ENCODE peak calls at places on chromosomes 11 and 22, in four cellular contexts. M is neuronal stem cell, K is heart right ventricle, N is fibroblast of lung. F is an unnamed sample.
A peak's percentile ranks its signal among the peaks of the same experiment; 100 is the strongest.

GRCh38 chr11:86021390-86021789 is 47.5 kb downstream of the PICALM start:
- DNase-seq in M (no peak), K (no peak), N (no peak), F (no peak)

GRCh38 chr11:35253237-35253636 is 114.3 kb downstream of the CD44 start:
- DNase-seq in M (no peak), K (no peak), N (no peak), F (no peak)

GRCh38 chr11:122205036-122205435 is 89.0 kb upstream of the BLID start:
- DNase-seq in M (no peak), K (no peak), N (no peak), F (no peak)

GRCh38 chr11:35516361-35516760 is 9.1 kb downstream of the PAMR1 start:
- DNase-seq in M (no peak), K (no peak), N (no peak), F (no peak)

GRCh38 chr11:15810581-15810980 is 545.8 kb downstream of the SOX6 start:
- DNase-seq in M (no peak), K (no peak), N (no peak), F (no peak)

GRCh38 chr11:10021563-10021962 is 272.5 kb downstream of the SBF2 start:
- DNase-seq in M (no peak), K (no peak), N (no peak), F (no peak)

GRCh38 chr11:118057424-118058145 is 19.3 kb upstream of the TMPRSS4 start:
- DNase-seq in M (no peak), K (no peak), N (no peak), F (no peak)

GRCh38 chr11:107591098-107591445 is at the start of gene ELMOD1:
- DNase-seq in M (peak; percentile 61), K (peak; percentile 57), N (peak; percentile 22), F (no peak)

GRCh38 chr22:49869091-49869830 is 15.6 kb downstream of the ZBED4 start:
- DNase-seq in M (no peak), K (no peak), N (no peak), F (no peak)

GRCh38 chr11:4891996-4892640 is 10.4 kb downstream of the OR51T1 start:
- DNase-seq in M (no peak), K (no peak), N (peak; percentile 86), F (no peak)

GRCh38 chr11:15672822-15673221 is 558.1 kb downstream of the INSC start:
- DNase-seq in M (no peak), K (no peak), N (no peak), F (no peak)

GRCh38 chr11:22774716-22775115 is 54.9 kb downstream of the SVIP start:
- DNase-seq in M (no peak), K (no peak), N (no peak), F (no peak)

GRCh38 chr22:30491381-30491780 is 14.1 kb downstream of the SEC14L4 start:
- DNase-seq in M (no peak), K (no peak), N (no peak), F (no peak)

GRCh38 chr22:26979294-26979693 is 321.9 kb downstream of the MIAT start:
- DNase-seq in M (no peak), K (no peak), N (no peak), F (no peak)

GRCh38 chr22:41052661-41053490 is 39.5 kb upstream of the EP300 start:
- DNase-seq in M (no peak), K (no peak), N (peak; percentile 63), F (no peak)

GRCh38 chr11:86459682-86460460 is 85.2 kb downstream of the CCDC81 start:
- DNase-seq in M (no peak), K (peak; percentile 55), N (peak; percentile 71), F (peak; percentile 81)

GRCh38 chr11:5258543-5259262 is 4.1 kb upstream of the HBG2 start:
- DNase-seq in M (no peak), K (no peak), N (no peak), F (no peak)

GRCh38 chr22:24578355-24579241 is 14.3 kb downstream of the LRRC75B start:
- DNase-seq in M (no peak), K (no peak), N (peak; percentile 7), F (no peak)
- H3K27ac ChIP-seq in M (no peak overlapping the region), K (no peak overlapping the region), N (no peak overlapping the region), F (no peak overlapping the region)

GRCh38 chr11:74778581-74778980 is 29.9 kb downstream of the RNF169 start:
- DNase-seq in M (no peak), K (no peak), N (no peak), F (no peak)

GRCh38 chr11:74777877-74778276 is 29.2 kb downstream of the RNF169 start:
- DNase-seq in M (no peak), K (no peak), N (peak; percentile 28), F (no peak)

GRCh38 chr11:74780277-74780870 is 31.7 kb downstream of the RNF169 start:
- DNase-seq in M (no peak), K (no peak), N (no peak), F (no peak)

GRCh38 chr11:74784234-74784633 is 35.6 kb downstream of the RNF169 start:
- DNase-seq in M (no peak), K (no peak), N (no peak), F (no peak)

GRCh38 chr11:74783241-74783871 is 34.7 kb downstream of the RNF169 start:
- DNase-seq in M (no peak), K (no peak), N (peak; percentile 29), F (no peak)
- H3K27ac ChIP-seq in M (no peak overlapping the region), K (peak overlapping the region; percentile 40), N (peak overlapping the region; percentile 7), F (no peak overlapping the region)

DNA sequence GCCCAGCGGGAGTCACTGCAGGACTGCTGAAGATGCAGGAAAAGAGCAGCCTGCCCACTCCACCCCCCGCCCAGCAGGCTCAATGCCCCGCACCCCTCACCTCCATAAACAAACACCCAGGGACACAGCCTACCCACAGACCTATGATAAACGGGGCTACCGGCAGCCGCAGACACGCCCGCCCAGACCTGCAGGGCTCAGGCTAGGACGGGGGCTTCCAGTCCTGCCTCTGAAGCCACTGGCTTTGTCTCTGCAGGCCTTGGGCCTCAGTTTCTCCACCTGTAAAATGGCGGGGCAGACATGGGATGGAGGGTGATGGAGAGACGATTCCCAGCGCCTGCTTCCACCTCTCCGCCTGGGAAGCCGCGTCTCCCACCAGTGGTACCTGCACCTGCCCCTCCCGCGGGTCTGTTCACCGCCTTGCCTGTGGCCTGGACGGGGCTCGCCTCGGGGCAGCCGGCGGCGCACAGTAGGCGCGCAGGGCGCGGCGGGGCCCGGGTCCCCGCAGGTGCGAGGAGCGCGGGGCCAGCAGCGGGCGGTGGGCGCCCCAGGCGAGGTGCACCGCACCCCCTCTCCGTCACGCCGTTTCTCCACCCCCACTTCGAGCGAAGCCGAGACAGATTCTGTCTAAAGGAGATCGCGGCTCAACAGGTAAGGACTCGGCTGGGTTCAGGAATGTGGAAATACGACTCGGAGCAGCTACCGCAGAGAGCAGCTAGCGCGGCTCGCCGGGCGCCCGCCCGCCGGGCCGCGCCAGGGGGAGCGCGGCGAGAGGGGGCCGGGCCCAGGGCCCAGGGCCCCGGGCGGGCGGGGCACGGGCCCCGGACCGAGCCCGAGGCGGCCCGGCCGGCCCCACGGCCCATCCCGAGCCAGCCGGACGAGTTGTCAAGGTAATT is 1.4 kb downstream of the WNT7B start:
- DNase-seq in M (no peak), K (no peak), N (no peak), F (no peak)
- H3K27ac ChIP-seq in M (no peak overlapping the region), K (no peak overlapping the region), N (no peak overlapping the region), F (no peak overlapping the region)

DNA sequence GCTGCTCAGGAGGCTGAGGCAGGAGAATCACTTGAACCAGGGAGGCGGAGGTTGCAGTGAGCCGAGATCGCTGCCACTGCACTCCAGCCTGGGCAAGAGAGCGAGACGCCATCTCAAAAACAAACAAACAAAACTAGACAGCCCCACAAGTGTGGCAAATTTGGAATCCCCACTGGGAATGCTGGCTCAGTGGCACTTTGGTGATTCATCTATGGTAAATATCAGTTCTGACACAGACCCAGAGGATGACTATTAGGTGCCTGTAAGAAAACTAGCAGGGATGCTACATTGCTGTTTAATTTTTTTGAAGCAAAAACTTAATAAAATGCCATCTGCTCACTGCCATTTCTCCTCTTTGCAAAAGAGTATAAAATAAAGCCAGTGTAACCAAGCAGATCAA is 107.9 kb downstream of the NAT10 start:
- DNase-seq in M (no peak), K (no peak), N (no peak), F (no peak)
- H3K27ac ChIP-seq in M (no peak overlapping the region), K (no peak overlapping the region), N (no peak overlapping the region), F (no peak overlapping the region)